ENCODE peak calls at places on chromosomes 6 and 20, in seven cellular contexts. One of them, this sample, is unnamed.

GRCh38 chr20:3885711-3886110 is 3.5 kb upstream of the PANK2 start:
- DNase-seq in ovary: no peak
- DNase-seq in AG20443: no peak
- DNase-seq in activated T-cell treated with anti-CD3 and anti-CD28 coated beads, Interleukin-2, amount 50 U/mL, for 24 hours: no peak
- DNase-seq in cardiac fibroblast: no peak
- DNase-seq in PC-3: no peak
- DNase-seq in HCT116: no peak
- DNase-seq in this sample: no peak

GRCh38 chr20:5413394-5413793 is 96.6 kb upstream of the PROKR2 start:
- DNase-seq in ovary: no peak
- DNase-seq in AG20443: no peak
- DNase-seq in activated T-cell treated with anti-CD3 and anti-CD28 coated beads, Interleukin-2, amount 50 U/mL, for 24 hours: no peak
- DNase-seq in cardiac fibroblast: no peak
- DNase-seq in PC-3: no peak
- DNase-seq in HCT116: no peak
- DNase-seq in this sample: no peak

GRCh38 chr20:41340327-41341055 is at the start of gene LPIN3:
- DNase-seq in ovary: peak; percentile 91
- DNase-seq in AG20443: peak; percentile 97
- DNase-seq in activated T-cell treated with anti-CD3 and anti-CD28 coated beads, Interleukin-2, amount 50 U/mL, for 24 hours: peak; percentile 72
- DNase-seq in cardiac fibroblast: peak; percentile 95
- DNase-seq in PC-3: peak; percentile 98
- DNase-seq in HCT116: peak; percentile 84
- DNase-seq in this sample: peak; percentile 94

GRCh38 chr20:38893485-38894090 is 32.6 kb upstream of the FAM83D start:
- DNase-seq in ovary: peak; percentile 49
- DNase-seq in AG20443: peak; percentile 88
- DNase-seq in activated T-cell treated with anti-CD3 and anti-CD28 coated beads, Interleukin-2, amount 50 U/mL, for 24 hours: peak; percentile 91
- DNase-seq in cardiac fibroblast: peak; percentile 57
- DNase-seq in PC-3: peak; percentile 75
- DNase-seq in HCT116: peak; percentile 19
- DNase-seq in this sample: peak; percentile 81

GRCh38 chr6:82955841-82956240 is 109.8 kb downstream of the UBE3D start:
- DNase-seq in ovary: no peak
- DNase-seq in AG20443: peak; percentile 60
- DNase-seq in activated T-cell treated with anti-CD3 and anti-CD28 coated beads, Interleukin-2, amount 50 U/mL, for 24 hours: no peak
- DNase-seq in cardiac fibroblast: peak; percentile 35
- DNase-seq in PC-3: peak; percentile 55
- DNase-seq in HCT116: no peak
- DNase-seq in this sample: no peak

GRCh38 chr6:24775520-24776058 is 852 bp downstream of the GMNN start:
- DNase-seq in ovary: no peak
- DNase-seq in AG20443: peak; percentile 38
- DNase-seq in activated T-cell treated with anti-CD3 and anti-CD28 coated beads, Interleukin-2, amount 50 U/mL, for 24 hours: no peak
- DNase-seq in cardiac fibroblast: peak; percentile 64
- DNase-seq in PC-3: peak; percentile 41
- DNase-seq in HCT116: no peak
- DNase-seq in this sample: no peak

GRCh38 chr6:48087448-48087847 is 23.5 kb downstream of the PTCHD4 start:
- DNase-seq in ovary: no peak
- DNase-seq in AG20443: no peak
- DNase-seq in activated T-cell treated with anti-CD3 and anti-CD28 coated beads, Interleukin-2, amount 50 U/mL, for 24 hours: no peak
- DNase-seq in cardiac fibroblast: peak; percentile 74
- DNase-seq in PC-3: peak; percentile 68
- DNase-seq in HCT116: peak; percentile 18
- DNase-seq in this sample: no peak

GRCh38 chr6:34549804-34550202 is 6.3 kb downstream of the SPDEF start:
- DNase-seq in ovary: no peak
- DNase-seq in AG20443: no peak
- DNase-seq in activated T-cell treated with anti-CD3 and anti-CD28 coated beads, Interleukin-2, amount 50 U/mL, for 24 hours: no peak
- DNase-seq in cardiac fibroblast: no peak
- DNase-seq in PC-3: no peak
- DNase-seq in HCT116: no peak
- DNase-seq in this sample: no peak

GRCh38 chr20:835220-836045 is 1.9 kb downstream of the FAM110A start:
- DNase-seq in ovary: no peak
- DNase-seq in AG20443: no peak
- DNase-seq in activated T-cell treated with anti-CD3 and anti-CD28 coated beads, Interleukin-2, amount 50 U/mL, for 24 hours: no peak
- DNase-seq in cardiac fibroblast: no peak
- DNase-seq in PC-3: no peak
- DNase-seq in HCT116: no peak
- DNase-seq in this sample: no peak

GRCh38 chr6:136401749-136402148 is 112.1 kb upstream of the BCLAF1 start:
- DNase-seq in ovary: no peak
- DNase-seq in AG20443: peak; percentile 42
- DNase-seq in activated T-cell treated with anti-CD3 and anti-CD28 coated beads, Interleukin-2, amount 50 U/mL, for 24 hours: no peak
- DNase-seq in cardiac fibroblast: no peak
- DNase-seq in PC-3: peak; percentile 15
- DNase-seq in HCT116: peak; percentile 7
- DNase-seq in this sample: no peak

GRCh38 chr6:155200012-155200411 is 63.8 kb upstream of the CLDN20 start:
- DNase-seq in ovary: no peak
- DNase-seq in AG20443: no peak
- DNase-seq in activated T-cell treated with anti-CD3 and anti-CD28 coated beads, Interleukin-2, amount 50 U/mL, for 24 hours: no peak
- DNase-seq in cardiac fibroblast: no peak
- DNase-seq in PC-3: no peak
- DNase-seq in HCT116: no peak
- DNase-seq in this sample: no peak

GRCh38 chr6:131014080-131014776 is 48.8 kb downstream of the EPB41L2 start:
- DNase-seq in ovary: no peak
- DNase-seq in AG20443: no peak
- DNase-seq in activated T-cell treated with anti-CD3 and anti-CD28 coated beads, Interleukin-2, amount 50 U/mL, for 24 hours: no peak
- DNase-seq in cardiac fibroblast: peak; percentile 59
- DNase-seq in PC-3: no peak
- DNase-seq in HCT116: no peak
- DNase-seq in this sample: no peak

GRCh38 chr20:9886227-9886626 is 47.4 kb upstream of the PAK5 start:
- DNase-seq in ovary: no peak
- DNase-seq in AG20443: no peak
- DNase-seq in activated T-cell treated with anti-CD3 and anti-CD28 coated beads, Interleukin-2, amount 50 U/mL, for 24 hours: no peak
- DNase-seq in cardiac fibroblast: no peak
- DNase-seq in PC-3: peak; percentile 80
- DNase-seq in HCT116: no peak
- DNase-seq in this sample: no peak

GRCh38 chr6:449486-450419 is 58.2 kb downstream of the IRF4 start:
- DNase-seq in ovary: no peak
- DNase-seq in AG20443: no peak
- DNase-seq in activated T-cell treated with anti-CD3 and anti-CD28 coated beads, Interleukin-2, amount 50 U/mL, for 24 hours: peak; percentile 33
- DNase-seq in cardiac fibroblast: no peak
- DNase-seq in PC-3: no peak
- DNase-seq in HCT116: no peak
- DNase-seq in this sample: no peak

GRCh38 chr6:24430086-24430485 is 27.4 kb downstream of the MRS2 start:
- DNase-seq in ovary: no peak
- DNase-seq in AG20443: peak; percentile 71
- DNase-seq in activated T-cell treated with anti-CD3 and anti-CD28 coated beads, Interleukin-2, amount 50 U/mL, for 24 hours: no peak
- DNase-seq in cardiac fibroblast: no peak
- DNase-seq in PC-3: peak; percentile 15
- DNase-seq in HCT116: no peak
- DNase-seq in this sample: no peak

GRCh38 chr20:7579888-7580287 is 360.4 kb downstream of the HAO1 start:
- DNase-seq in ovary: no peak
- DNase-seq in AG20443: no peak
- DNase-seq in activated T-cell treated with anti-CD3 and anti-CD28 coated beads, Interleukin-2, amount 50 U/mL, for 24 hours: no peak
- DNase-seq in cardiac fibroblast: no peak
- DNase-seq in PC-3: peak; percentile 53
- DNase-seq in HCT116: no peak
- DNase-seq in this sample: no peak